ENCODE peak calls at places on chromosomes 7 and 10, in nine cellular contexts. One of them, this sample, is unnamed. For H3K4me1, the result is how much of the 10 kb centered on the place peaks cover.

GRCh38 chr10:11328264-11329054 is 283.0 kb downstream of the USP6NL start:
- DNase-seq in cardiac muscle cell: no peak
- DNase-seq in ovary: no peak
- DNase-seq in transverse colon: no peak
- DNase-seq in A549: no peak
- DNase-seq in thyroid gland: no peak
- DNase-seq in mammary epithelial cell: no peak
- DNase-seq in fibroblast of lung: no peak
- DNase-seq in testis: no peak
- DNase-seq in this sample: no peak

GRCh38 chr7:50416509-50417299 is 33.4 kb downstream of the FIGNL1 start:
- DNase-seq in cardiac muscle cell: no peak
- DNase-seq in ovary: no peak
- DNase-seq in transverse colon: no peak
- DNase-seq in A549: no peak
- DNase-seq in thyroid gland: no peak
- DNase-seq in mammary epithelial cell: no peak
- DNase-seq in fibroblast of lung: no peak
- DNase-seq in testis: no peak
- DNase-seq in this sample: no peak

GRCh38 chr10:129605986-129606518 is 139.0 kb downstream of the MGMT start:
- DNase-seq in cardiac muscle cell: no peak
- DNase-seq in ovary: no peak
- DNase-seq in transverse colon: peak
- DNase-seq in A549: no peak
- DNase-seq in thyroid gland: no peak
- DNase-seq in mammary epithelial cell: no peak
- DNase-seq in fibroblast of lung: no peak
- DNase-seq in testis: no peak
- DNase-seq in this sample: no peak

GRCh38 chr7:1442355-1443124 is 16.7 kb downstream of the MICALL2 start:
- DNase-seq in cardiac muscle cell: no peak
- DNase-seq in ovary: no peak
- DNase-seq in transverse colon: no peak
- DNase-seq in A549: no peak
- DNase-seq in thyroid gland: no peak
- DNase-seq in mammary epithelial cell: no peak
- DNase-seq in fibroblast of lung: no peak
- DNase-seq in testis: no peak
- DNase-seq in this sample: no peak

GRCh38 chr7:76072243-76073148 is 24.6 kb downstream of the MDH2 start:
- DNase-seq in cardiac muscle cell: no peak
- DNase-seq in ovary: no peak
- DNase-seq in transverse colon: no peak
- DNase-seq in A549: no peak
- DNase-seq in thyroid gland: no peak
- DNase-seq in mammary epithelial cell: no peak
- DNase-seq in fibroblast of lung: no peak
- DNase-seq in testis: no peak
- DNase-seq in this sample: no peak

GRCh38 chr10:22816298-22816653 is 101.9 kb upstream of the PIP4K2A start:
- DNase-seq in cardiac muscle cell: peak
- DNase-seq in ovary: no peak
- DNase-seq in transverse colon: no peak
- DNase-seq in A549: peak
- DNase-seq in thyroid gland: no peak
- DNase-seq in mammary epithelial cell: peak
- DNase-seq in fibroblast of lung: peak
- DNase-seq in testis: no peak
- DNase-seq in this sample: no peak

GRCh38 chr7:88224596-88225275 is 4.9 kb upstream of the SRI start:
- DNase-seq in cardiac muscle cell: peak
- DNase-seq in ovary: no peak
- DNase-seq in transverse colon: no peak
- DNase-seq in A549: no peak
- DNase-seq in thyroid gland: no peak
- DNase-seq in mammary epithelial cell: peak
- DNase-seq in fibroblast of lung: peak
- DNase-seq in testis: no peak
- DNase-seq in this sample: no peak

GRCh38 chr7:116354171-116354545 is 143.8 kb downstream of the TES start:
- DNase-seq in cardiac muscle cell: peak
- DNase-seq in ovary: peak
- DNase-seq in transverse colon: peak
- DNase-seq in A549: no peak
- DNase-seq in thyroid gland: peak
- DNase-seq in mammary epithelial cell: no peak
- DNase-seq in fibroblast of lung: peak
- DNase-seq in testis: peak
- DNase-seq in this sample: no peak

GRCh38 chr10:18185621-18186020 is 45.4 kb downstream of the CACNB2 start:
- DNase-seq in cardiac muscle cell: no peak
- DNase-seq in ovary: no peak
- DNase-seq in transverse colon: no peak
- DNase-seq in A549: no peak
- DNase-seq in thyroid gland: no peak
- DNase-seq in mammary epithelial cell: peak
- DNase-seq in fibroblast of lung: no peak
- DNase-seq in testis: no peak
- DNase-seq in this sample: no peak

GRCh38 chr7:128909605-128910568 is 622 bp downstream of the KCP start:
- DNase-seq in cardiac muscle cell: peak
- DNase-seq in ovary: no peak
- DNase-seq in transverse colon: no peak
- DNase-seq in A549: no peak
- DNase-seq in thyroid gland: peak
- DNase-seq in mammary epithelial cell: no peak
- DNase-seq in fibroblast of lung: peak
- DNase-seq in testis: no peak
- DNase-seq in this sample: no peak

GRCh38 chr7:31882187-31882586 is 188.0 kb downstream of the PDE1C start:
- DNase-seq in cardiac muscle cell: no peak
- DNase-seq in ovary: no peak
- DNase-seq in transverse colon: no peak
- DNase-seq in A549: no peak
- DNase-seq in thyroid gland: no peak
- DNase-seq in mammary epithelial cell: peak
- DNase-seq in fibroblast of lung: no peak
- DNase-seq in testis: peak
- DNase-seq in this sample: no peak

GRCh38 chr10:451021-451471 is 238.4 kb downstream of the DIP2C start:
- DNase-seq in cardiac muscle cell: no peak
- DNase-seq in ovary: no peak
- DNase-seq in transverse colon: peak
- DNase-seq in A549: no peak
- DNase-seq in thyroid gland: peak
- DNase-seq in mammary epithelial cell: peak
- DNase-seq in fibroblast of lung: no peak
- DNase-seq in testis: no peak
- DNase-seq in this sample: no peak

GRCh38 chr10:24722676-24723385 is 856 bp downstream of the ARHGAP21 start:
- DNase-seq in cardiac muscle cell: peak
- DNase-seq in ovary: peak
- DNase-seq in transverse colon: peak
- DNase-seq in A549: peak
- DNase-seq in thyroid gland: peak
- DNase-seq in mammary epithelial cell: peak
- DNase-seq in fibroblast of lung: peak
- DNase-seq in testis: peak
- DNase-seq in this sample: peak

GRCh38 chr10:15324611-15325010 is 46.5 kb downstream of the FAM171A1 start:
- DNase-seq in cardiac muscle cell: no peak
- DNase-seq in ovary: no peak
- DNase-seq in transverse colon: no peak
- DNase-seq in A549: no peak
- DNase-seq in thyroid gland: no peak
- DNase-seq in mammary epithelial cell: no peak
- DNase-seq in fibroblast of lung: no peak
- DNase-seq in testis: no peak
- DNase-seq in this sample: no peak

GRCh38 chr7:1433128-1433920 is 25.9 kb downstream of the MICALL2 start:
- DNase-seq in cardiac muscle cell: no peak
- DNase-seq in ovary: no peak
- DNase-seq in transverse colon: no peak
- DNase-seq in A549: no peak
- DNase-seq in thyroid gland: no peak
- DNase-seq in mammary epithelial cell: no peak
- DNase-seq in fibroblast of lung: no peak
- DNase-seq in testis: no peak
- DNase-seq in this sample: no peak

GRCh38 chr10:84593546-84593945 is 265.2 kb downstream of the CCSER2 start:
- DNase-seq in cardiac muscle cell: no peak
- DNase-seq in ovary: no peak
- DNase-seq in transverse colon: no peak
- DNase-seq in A549: no peak
- DNase-seq in thyroid gland: peak
- DNase-seq in mammary epithelial cell: no peak
- DNase-seq in fibroblast of lung: no peak
- DNase-seq in testis: no peak
- DNase-seq in this sample: no peak

GRCh38 chr10:119408072-119408471 is 134.4 kb downstream of the RGS10 start:
- DNase-seq in cardiac muscle cell: no peak
- DNase-seq in ovary: no peak
- DNase-seq in transverse colon: no peak
- DNase-seq in A549: no peak
- DNase-seq in thyroid gland: no peak
- DNase-seq in mammary epithelial cell: no peak
- DNase-seq in fibroblast of lung: no peak
- DNase-seq in testis: no peak
- DNase-seq in this sample: no peak

GRCh38 chr10:119409385-119409784 is 133.1 kb downstream of the RGS10 start:
- DNase-seq in cardiac muscle cell: no peak
- DNase-seq in ovary: no peak
- DNase-seq in transverse colon: no peak
- DNase-seq in A549: no peak
- DNase-seq in thyroid gland: no peak
- DNase-seq in mammary epithelial cell: no peak
- DNase-seq in fibroblast of lung: no peak
- DNase-seq in testis: no peak
- DNase-seq in this sample: no peak

GRCh38 chr10:119408969-119409371 is 133.5 kb downstream of the RGS10 start:
- DNase-seq in cardiac muscle cell: no peak
- DNase-seq in ovary: peak
- DNase-seq in transverse colon: no peak
- DNase-seq in A549: no peak
- DNase-seq in thyroid gland: no peak
- DNase-seq in mammary epithelial cell: no peak
- DNase-seq in fibroblast of lung: peak
- DNase-seq in testis: no peak
- DNase-seq in this sample: no peak

GRCh38 chr10:119410361-119411116 is 132.0 kb downstream of the RGS10 start:
- DNase-seq in cardiac muscle cell: no peak
- DNase-seq in ovary: peak
- DNase-seq in transverse colon: no peak
- DNase-seq in A549: no peak
- DNase-seq in thyroid gland: no peak
- DNase-seq in mammary epithelial cell: no peak
- DNase-seq in fibroblast of lung: no peak
- DNase-seq in testis: no peak
- DNase-seq in this sample: peak

DNA sequence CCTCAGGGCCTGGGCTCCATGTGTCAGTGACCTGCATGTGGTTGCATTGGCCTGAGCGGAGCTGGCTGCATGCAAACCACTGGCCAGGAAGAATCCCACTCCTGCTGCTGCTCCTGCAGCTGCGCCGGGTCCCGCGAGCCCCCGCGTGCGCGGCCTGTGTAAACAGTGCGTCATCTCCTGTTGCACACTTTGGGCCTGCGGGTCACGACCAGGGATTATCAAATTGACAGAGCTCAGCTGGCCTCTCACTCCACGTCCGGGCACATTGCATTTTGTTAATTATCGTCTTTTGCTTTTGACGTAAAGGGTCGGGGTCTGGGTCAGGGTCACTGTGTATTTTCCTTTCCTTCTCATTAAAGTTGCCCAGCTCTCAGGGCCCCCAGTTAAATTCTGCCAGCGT is 132.6 kb downstream of the RGS10 start:
- DNase-seq in cardiac muscle cell: peak
- DNase-seq in ovary: peak
- DNase-seq in transverse colon: peak
- DNase-seq in A549: no peak
- DNase-seq in thyroid gland: peak
- DNase-seq in mammary epithelial cell: no peak
- DNase-seq in fibroblast of lung: peak
- DNase-seq in testis: no peak
- DNase-seq in this sample: peak
- H3K4me1 ChIP-seq in cardiac muscle cell: under half
- H3K4me1 ChIP-seq in ovary: under half
- H3K4me1 ChIP-seq in transverse colon: under half
- H3K4me1 ChIP-seq in A549: under half
- H3K4me1 ChIP-seq in thyroid gland: under half
- H3K4me1 ChIP-seq in mammary epithelial cell: under half
- H3K4me1 ChIP-seq in fibroblast of lung: under half
- H3K4me1 ChIP-seq in testis: under half
- H3K4me1 ChIP-seq in this sample: under half

GRCh38 chr10:110527731-110528171 is 30.0 kb downstream of the DUSP5 start:
- DNase-seq in cardiac muscle cell: peak
- DNase-seq in ovary: no peak
- DNase-seq in transverse colon: no peak
- DNase-seq in A549: no peak
- DNase-seq in thyroid gland: no peak
- DNase-seq in mammary epithelial cell: no peak
- DNase-seq in fibroblast of lung: no peak
- DNase-seq in testis: no peak
- DNase-seq in this sample: no peak
- H3K4me1 ChIP-seq in cardiac muscle cell: under half
- H3K4me1 ChIP-seq in ovary: under half
- H3K4me1 ChIP-seq in transverse colon: under half
- H3K4me1 ChIP-seq in A549: half or more
- H3K4me1 ChIP-seq in thyroid gland: under half
- H3K4me1 ChIP-seq in mammary epithelial cell: under half
- H3K4me1 ChIP-seq in fibroblast of lung: under half
- H3K4me1 ChIP-seq in testis: under half
- H3K4me1 ChIP-seq in this sample: under half

GRCh38 chr10:80498833-80499671 is 38.6 kb upstream of the SH2D4B start:
- DNase-seq in cardiac muscle cell: peak
- DNase-seq in ovary: peak
- DNase-seq in transverse colon: peak
- DNase-seq in A549: peak
- DNase-seq in thyroid gland: peak
- DNase-seq in mammary epithelial cell: peak
- DNase-seq in fibroblast of lung: peak
- DNase-seq in testis: peak
- DNase-seq in this sample: peak
- H3K4me1 ChIP-seq in cardiac muscle cell: under half
- H3K4me1 ChIP-seq in ovary: under half
- H3K4me1 ChIP-seq in transverse colon: half or more
- H3K4me1 ChIP-seq in A549: half or more
- H3K4me1 ChIP-seq in thyroid gland: half or more
- H3K4me1 ChIP-seq in mammary epithelial cell: half or more
- H3K4me1 ChIP-seq in fibroblast of lung: under half
- H3K4me1 ChIP-seq in testis: half or more
- H3K4me1 ChIP-seq in this sample: half or more

DNA sequence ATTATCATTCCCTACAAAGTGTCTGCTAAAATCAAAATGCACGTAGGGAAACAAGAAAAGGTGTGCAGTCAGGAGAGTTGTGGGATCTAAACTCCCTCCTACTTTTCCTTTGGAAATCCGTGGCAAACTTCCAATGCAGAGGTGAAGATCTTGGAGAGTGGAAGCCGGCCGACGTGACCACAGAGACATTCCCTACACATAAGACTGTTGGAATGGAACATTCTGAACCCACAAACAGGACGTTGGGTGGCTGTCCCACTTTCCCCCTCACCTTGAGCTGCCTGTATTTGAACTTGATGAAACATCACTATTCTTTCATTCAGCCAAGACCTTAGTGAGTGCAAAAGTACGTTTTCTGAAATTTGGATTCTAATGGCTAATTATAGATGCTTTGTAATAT is 65.9 kb downstream of the PRKCQ start:
- DNase-seq in cardiac muscle cell: no peak
- DNase-seq in ovary: no peak
- DNase-seq in transverse colon: no peak
- DNase-seq in A549: no peak
- DNase-seq in thyroid gland: no peak
- DNase-seq in mammary epithelial cell: no peak
- DNase-seq in fibroblast of lung: no peak
- DNase-seq in testis: no peak
- DNase-seq in this sample: no peak
- H3K4me1 ChIP-seq in cardiac muscle cell: under half
- H3K4me1 ChIP-seq in ovary: under half
- H3K4me1 ChIP-seq in transverse colon: under half
- H3K4me1 ChIP-seq in A549: under half
- H3K4me1 ChIP-seq in thyroid gland: under half
- H3K4me1 ChIP-seq in mammary epithelial cell: under half
- H3K4me1 ChIP-seq in fibroblast of lung: under half
- H3K4me1 ChIP-seq in testis: under half
- H3K4me1 ChIP-seq in this sample: under half